ENCODE peak calls at places on chromosomes 7 and 10, in seven cellular contexts. Z is stomach, S is A549, F is GM12878, L is ovary, R is H1, V is tibial nerve. U is an unnamed sample.

GRCh38 chr10:78047314-78047891 is 13.7 kb downstream of the RPS24 start:
- DNase-seq in S (peak), V (peak), R (peak), F (no peak), Z (peak), L (peak), U (peak)

GRCh38 chr7:3069767-3070449 is 26.2 kb upstream of the CARD11 start:
- DNase-seq in Z (no peak), V (no peak), F (no peak), S (no peak), R (no peak), L (no peak), U (no peak)

GRCh38 chr7:80542398-80542797 is 30.5 kb upstream of the GNAT3 start:
- DNase-seq in S (peak), L (no peak), F (no peak), Z (no peak), V (no peak), R (no peak), U (no peak)

GRCh38 chr7:37999673-38000072 is 79.2 kb downstream of the EPDR1 start:
- DNase-seq in L (no peak), F (no peak), S (no peak), V (no peak), R (no peak), Z (no peak), U (no peak)

GRCh38 chr10:74190494-74190893 is 39.5 kb downstream of the ADK start:
- DNase-seq in L (no peak), S (no peak), F (no peak), V (no peak), Z (no peak), R (no peak), U (no peak)

GRCh38 chr10:6564367-6564766 is 15.7 kb downstream of the PRKCQ start:
- DNase-seq in F (no peak), Z (no peak), L (no peak), V (no peak), S (no peak), R (no peak), U (peak)

GRCh38 chr7:35975851-35976454 is 175.1 kb downstream of the SEPTIN7 start:
- DNase-seq in S (peak), L (no peak), R (no peak), V (peak), F (peak), Z (no peak), U (no peak)

GRCh38 chr10:69750011-69750373 is 51.7 kb upstream of the COL13A1 start:
- DNase-seq in R (no peak), Z (no peak), S (no peak), F (no peak), L (no peak), V (no peak), U (no peak)

GRCh38 chr7:107971613-107972012 is 31.3 kb downstream of the LAMB1 start:
- DNase-seq in S (no peak), Z (no peak), V (no peak), R (no peak), F (no peak), L (no peak), U (no peak)

GRCh38 chr7:34454381-34454780 is 203.6 kb upstream of the NPSR1 start:
- DNase-seq in V (no peak), Z (no peak), S (no peak), R (no peak), L (no peak), F (no peak), U (no peak)

GRCh38 chr10:63268798-63269503 is 135.8 kb downstream of the NRBF2 start:
- DNase-seq in L (peak), S (peak), F (peak), Z (peak), R (peak), V (peak), U (peak)
- TF ChIP-seq EP300 in L (peak), S (no peak), F (peak), Z (no peak), R (no peak), V (peak), U (no peak)

GRCh38 chr7:44353668-44354067 is 28.3 kb upstream of the CAMK2B start:
- DNase-seq in V (no peak), Z (no peak), R (no peak), F (no peak), S (no peak), L (no peak), U (no peak)

GRCh38 chr7:44348851-44349781 is 23.7 kb upstream of the CAMK2B start:
- DNase-seq in F (no peak), V (no peak), R (no peak), Z (no peak), S (no peak), L (no peak), U (no peak)

GRCh38 chr7:44347546-44348114 is 22.2 kb upstream of the CAMK2B start:
- DNase-seq in R (no peak), V (no peak), Z (no peak), F (no peak), S (no peak), L (no peak), U (no peak)

GRCh38 chr7:44346063-44346462 is 20.7 kb upstream of the CAMK2B start:
- DNase-seq in R (no peak), F (no peak), L (no peak), S (no peak), V (no peak), Z (no peak), U (no peak)

GRCh38 chr7:44348300-44348699 is 22.9 kb upstream of the CAMK2B start:
- DNase-seq in L (no peak), S (peak), F (no peak), V (no peak), R (peak), Z (no peak), U (no peak)
- TF ChIP-seq CTCF in L (no peak), S (peak), F (peak), V (no peak), R (peak), Z (no peak), U (no peak)

GRCh38 chr10:49187950-49188761 is at the start of gene TMEM273:
- DNase-seq in Z (peak), S (no peak), F (peak), R (no peak), V (peak), L (no peak), U (peak)
- TF ChIP-seq POLR2A in Z (no peak), S (no peak), F (peak), R (no peak), V (no peak), L (no peak), U (no peak)

DNA sequence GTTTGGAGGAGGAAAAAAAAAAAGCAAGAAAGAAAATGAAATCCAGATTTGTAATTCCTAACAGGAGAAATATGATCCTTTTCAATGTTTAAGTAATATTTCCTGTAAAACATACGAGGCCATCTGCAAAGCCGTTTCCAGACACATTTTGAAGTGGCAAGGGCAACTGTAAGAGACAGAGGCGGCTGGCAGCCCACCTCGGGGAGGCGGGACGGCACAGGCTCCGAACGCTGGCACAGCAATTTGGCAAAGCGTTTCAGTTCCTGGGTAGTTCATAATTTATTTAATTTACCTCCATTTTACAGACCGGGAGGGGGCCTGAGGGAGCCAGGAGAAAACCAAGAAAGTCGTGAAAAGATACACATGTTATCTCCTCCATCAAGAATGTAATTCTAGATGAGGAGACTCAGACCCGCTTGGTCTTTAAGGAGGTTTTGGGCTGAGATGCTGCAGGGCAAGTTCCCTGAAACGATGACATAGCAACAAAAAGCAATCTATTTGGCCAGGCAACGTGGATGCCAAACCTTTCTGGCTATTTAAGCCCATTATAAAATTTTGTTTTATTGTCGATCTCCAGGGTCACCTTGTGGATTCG is 448.5 kb upstream of the MKI67 start:
- DNase-seq in V (no peak), F (no peak), L (no peak), Z (no peak), S (no peak), R (no peak), U (peak)
- TF ChIP-seq EP300 in V (no peak), F (no peak), L (no peak), Z (no peak), S (no peak), R (no peak), U (no peak)

DNA sequence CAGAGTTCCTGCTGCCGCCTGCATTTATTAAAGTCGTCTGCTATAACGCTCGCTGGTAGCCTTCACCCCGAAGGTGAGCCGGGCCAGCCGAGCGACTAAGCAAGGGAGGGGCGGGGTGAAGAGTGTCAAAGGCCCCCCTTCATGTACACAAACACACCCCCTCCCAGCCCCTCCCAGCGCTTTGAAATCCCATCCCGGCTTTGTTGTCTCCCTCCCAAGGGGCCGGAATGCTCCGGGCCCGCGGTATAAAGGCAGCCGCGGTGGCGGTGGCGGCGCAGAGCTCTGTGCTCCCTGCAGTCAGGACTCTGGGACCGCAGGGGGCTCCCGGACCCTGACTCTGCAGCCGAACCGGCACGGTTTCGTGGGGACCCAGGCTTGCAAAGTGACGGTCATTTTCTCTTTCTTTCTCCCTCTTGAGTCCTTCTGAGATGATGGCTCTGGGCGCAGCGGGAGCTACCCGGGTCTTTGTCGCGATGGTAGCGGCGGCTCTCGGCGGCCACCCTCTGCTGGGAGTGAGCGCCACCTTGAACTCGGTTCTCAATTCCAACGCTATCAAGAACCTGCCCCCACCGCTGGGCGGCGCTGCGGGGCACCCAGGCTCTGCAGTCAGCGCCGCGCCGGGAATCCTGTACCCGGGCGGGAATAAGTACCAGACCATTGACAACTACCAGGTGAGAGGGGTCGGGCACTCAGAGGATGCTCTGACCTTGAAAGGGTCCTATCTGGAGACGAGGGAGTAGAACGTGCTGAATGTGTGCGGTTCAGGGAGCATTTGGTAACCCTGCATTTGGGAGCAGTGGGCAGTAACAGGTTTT is at the start of gene DKK1:
- DNase-seq in R (peak), S (peak), F (no peak), Z (peak), V (peak), L (no peak), U (no peak)
- TF ChIP-seq CTCF in R (peak), S (peak), F (peak), Z (peak), V (peak), L (no peak), U (peak)

GRCh38 chr7:50304911-50305621 is 550 bp downstream of the IKZF1 start:
- DNase-seq in V (no peak), F (no peak), L (no peak), Z (no peak), R (no peak), S (no peak), U (no peak)
- TF ChIP-seq POLR2A in V (no peak), F (peak), L (no peak), Z (no peak), R (no peak), S (no peak), U (no peak)

GRCh38 chr10:71773221-71773971 is at the start of gene VSIR:
- DNase-seq in R (peak), F (peak), V (peak), S (peak), Z (peak), L (peak), U (peak)
- TF ChIP-seq EP300 in R (no peak), F (no peak), V (no peak), S (no peak), Z (no peak), L (no peak), U (no peak)

GRCh38 chr7:94907026-94907419 is 371 bp upstream of the PPP1R9A start:
- DNase-seq in R (no peak), S (peak), Z (no peak), V (no peak), L (no peak), F (no peak), U (no peak)

GRCh38 chr7:94906035-94906796 is 1.2 kb upstream of the PPP1R9A start:
- DNase-seq in Z (no peak), S (no peak), F (no peak), R (no peak), V (no peak), L (no peak), U (no peak)

GRCh38 chr7:94909023-94909466 is 1.7 kb downstream of the PPP1R9A start:
- DNase-seq in Z (no peak), F (no peak), R (no peak), V (no peak), L (no peak), S (peak), U (no peak)

GRCh38 chr7:94908204-94909022 is 1.0 kb downstream of the PPP1R9A start:
- DNase-seq in R (peak), L (peak), F (no peak), V (peak), Z (peak), S (peak), U (no peak)

GRCh38 chr7:94907420-94908203 is at the start of gene PPP1R9A:
- DNase-seq in R (peak), L (peak), S (peak), Z (peak), F (no peak), V (no peak), U (no peak)
- TF ChIP-seq CTCF in R (peak), L (no peak), S (peak), Z (peak), F (no peak), V (no peak), U (peak)

DNA sequence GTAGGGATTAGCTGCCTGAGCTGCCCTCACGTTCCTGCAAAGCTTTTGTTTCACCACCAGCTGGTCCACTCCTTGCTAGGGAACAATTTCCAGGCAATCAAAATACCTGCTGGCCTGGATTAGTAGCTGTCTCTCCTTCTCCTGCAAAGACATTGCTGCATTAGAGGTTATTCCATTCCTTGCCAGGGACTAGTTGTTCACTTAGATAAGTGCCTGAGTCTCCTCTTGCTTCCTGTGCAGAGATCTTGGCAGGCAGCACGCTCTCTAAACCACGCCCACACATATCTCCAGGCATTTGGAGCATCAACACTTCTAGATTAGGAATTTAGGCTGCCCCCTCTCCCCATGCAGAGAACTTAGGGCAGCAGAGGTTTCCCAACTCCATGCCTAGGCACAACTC is 150.4 kb upstream of the SMIM30 start:
- DNase-seq in F (no peak), Z (no peak), S (no peak), V (no peak), R (no peak), L (no peak), U (no peak)
- TF ChIP-seq POLR2A in F (no peak), Z (no peak), S (no peak), V (no peak), R (no peak), L (no peak), U (no peak)

GRCh38 chr7:108989319-108989718 is 419.6 kb downstream of the DNAJB9 start:
- DNase-seq in V (no peak), S (no peak), L (no peak), R (no peak), Z (no peak), F (no peak), U (no peak)
- TF ChIP-seq EP300 in V (no peak), S (no peak), L (no peak), R (no peak), Z (no peak), F (no peak), U (no peak)